ENCODE peak calls at places on chromosomes 2 and 18, in five cellular contexts. One of them, this sample, is unnamed.
A peak's percentile ranks its signal among the peaks of the same experiment; 100 is the strongest.

GRCh38 chr18:76453057-76453561 is 41.9 kb downstream of the ZNF516 start:
- DNase-seq in AG04449: no peak
- DNase-seq in Right ventricle myocardium inferior: no peak
- DNase-seq in coronary artery: no peak
- DNase-seq in GM06990: no peak
- DNase-seq in this sample: no peak

GRCh38 chr2:205002390-205002789 is 457.1 kb downstream of the PARD3B start:
- DNase-seq in AG04449: no peak
- DNase-seq in Right ventricle myocardium inferior: no peak
- DNase-seq in coronary artery: no peak
- DNase-seq in GM06990: no peak
- DNase-seq in this sample: no peak

GRCh38 chr2:237254911-237255578 is 158.9 kb downstream of the COL6A3 start:
- DNase-seq in AG04449: no peak
- DNase-seq in Right ventricle myocardium inferior: no peak
- DNase-seq in coronary artery: no peak
- DNase-seq in GM06990: no peak
- DNase-seq in this sample: no peak

GRCh38 chr2:237257471-237257951 is 156.5 kb downstream of the COL6A3 start:
- DNase-seq in AG04449: no peak
- DNase-seq in Right ventricle myocardium inferior: no peak
- DNase-seq in coronary artery: no peak
- DNase-seq in GM06990: no peak
- DNase-seq in this sample: no peak

GRCh38 chr2:23433282-23433681 is 48.3 kb downstream of the KLHL29 start:
- DNase-seq in AG04449: no peak
- DNase-seq in Right ventricle myocardium inferior: no peak
- DNase-seq in coronary artery: no peak
- DNase-seq in GM06990: no peak
- DNase-seq in this sample: no peak

GRCh38 chr2:231546014-231546413 is 15.8 kb upstream of the NMUR1 start:
- DNase-seq in AG04449: no peak
- DNase-seq in Right ventricle myocardium inferior: no peak
- DNase-seq in coronary artery: no peak
- DNase-seq in GM06990: no peak
- DNase-seq in this sample: no peak

GRCh38 chr2:105296017-105296611 is 33.4 kb downstream of the TGFBRAP1 start:
- DNase-seq in AG04449: no peak
- DNase-seq in Right ventricle myocardium inferior: no peak
- DNase-seq in coronary artery: no peak
- DNase-seq in GM06990: no peak
- DNase-seq in this sample: no peak

GRCh38 chr18:79545255-79545654 is 134.3 kb upstream of the CTDP1 start:
- DNase-seq in AG04449: no peak
- DNase-seq in Right ventricle myocardium inferior: peak; percentile 60
- DNase-seq in coronary artery: no peak
- DNase-seq in GM06990: no peak
- DNase-seq in this sample: no peak

GRCh38 chr2:85259101-85259590 is 68.6 kb downstream of the TGOLN2 start:
- DNase-seq in AG04449: peak; percentile 42
- DNase-seq in Right ventricle myocardium inferior: no peak
- DNase-seq in coronary artery: no peak
- DNase-seq in GM06990: no peak
- DNase-seq in this sample: no peak

GRCh38 chr2:181178823-181179412 is 198.5 kb downstream of the UBE2E3 start:
- DNase-seq in AG04449: no peak
- DNase-seq in Right ventricle myocardium inferior: no peak
- DNase-seq in coronary artery: no peak
- DNase-seq in GM06990: no peak
- DNase-seq in this sample: no peak

GRCh38 chr2:24190503-24190902 is 15.7 kb downstream of the FAM228A start:
- DNase-seq in AG04449: no peak
- DNase-seq in Right ventricle myocardium inferior: no peak
- DNase-seq in coronary artery: no peak
- DNase-seq in GM06990: no peak
- DNase-seq in this sample: no peak